ENCODE peak calls at places on chromosomes 2 and 18, in eight cellular contexts. N is SJSA1; B is HT1080; X is RWPE1; J is AG08395; O is activated T-cell treated with anti-CD3 and anti-CD28 coated beads, Interleukin-2, amount 50 U/mL, for 72 hours; V is left lung; M is GM06990. Q is an unnamed sample.

GRCh38 chr2:3242747-3243369 is 134.8 kb downstream of the EIPR1 start:
- DNase-seq in N (no peak), B (no peak), X (no peak), J (peak; percentile 34), O (peak; percentile 15), V (no peak), M (no peak), Q (peak; percentile 68)

GRCh38 chr2:37456479-37456878 is 112.0 kb downstream of the QPCT start:
- DNase-seq in N (no peak), B (peak; percentile 33), X (no peak), J (no peak), O (no peak), V (no peak), M (no peak), Q (peak; percentile 14)

GRCh38 chr2:10493075-10493635 is 45.0 kb upstream of the ODC1 start:
- DNase-seq in N (no peak), B (no peak), X (no peak), J (no peak), O (no peak), V (no peak), M (no peak), Q (no peak)

GRCh38 chr18:65623686-65624085 is 127.1 kb upstream of the CDH7 start:
- DNase-seq in N (no peak), B (no peak), X (no peak), J (no peak), O (no peak), V (no peak), M (no peak), Q (no peak)

GRCh38 chr2:118971245-118972122 is 29.5 kb downstream of the MARCO start:
- DNase-seq in N (peak; percentile 31), B (no peak), X (peak; percentile 89), J (no peak), O (no peak), V (peak; percentile 19), M (no peak), Q (no peak)

GRCh38 chr2:120802161-120802560 is 66.5 kb downstream of the GLI2 start:
- DNase-seq in N (no peak), B (no peak), X (no peak), J (peak; percentile 50), O (no peak), V (no peak), M (no peak), Q (no peak)

GRCh38 chr2:226554726-226555125 is 244.9 kb downstream of the IRS1 start:
- DNase-seq in N (no peak), B (no peak), X (no peak), J (peak; percentile 8), O (no peak), V (no peak), M (no peak), Q (no peak)

GRCh38 chr18:46939998-46940571 is 22.7 kb downstream of the KATNAL2 start:
- DNase-seq in N (no peak), B (no peak), X (no peak), J (no peak), O (no peak), V (no peak), M (no peak), Q (no peak)

GRCh38 chr2:241014764-241015163 is 16.3 kb downstream of the SNED1 start:
- DNase-seq in N (peak; percentile 27), B (no peak), X (no peak), J (no peak), O (no peak), V (no peak), M (no peak), Q (no peak)

GRCh38 chr2:234555616-234556249 is 58.9 kb upstream of the ARL4C start:
- DNase-seq in N (no peak), B (peak; percentile 59), X (no peak), J (peak; percentile 45), O (no peak), V (no peak), M (no peak), Q (no peak)

GRCh38 chr2:170930132-170931109 is 1.4 kb downstream of the GORASP2 start:
- DNase-seq in N (no peak), B (peak; percentile 54), X (peak; percentile 78), J (peak; percentile 31), O (peak; percentile 64), V (peak; percentile 37), M (peak; percentile 46), Q (peak; percentile 46)

GRCh38 chr18:51568151-51568550 is 370.7 kb upstream of the MEX3C start:
- DNase-seq in N (no peak), B (no peak), X (no peak), J (no peak), O (no peak), V (no peak), M (no peak), Q (no peak)

GRCh38 chr2:59395119-59395518 is 1154.0 kb upstream of the FANCL start:
- DNase-seq in N (no peak), B (no peak), X (no peak), J (no peak), O (no peak), V (no peak), M (no peak), Q (no peak)

GRCh38 chr2:72933646-72934151 is 16.4 kb downstream of the EMX1 start:
- DNase-seq in N (no peak), B (no peak), X (no peak), J (no peak), O (no peak), V (peak; percentile 25), M (no peak), Q (peak; percentile 45)

Q was measured in CD8-positive, alpha-beta memory T cell.